ENCODE peak calls at places on chromosomes 3 and 15, in ten cellular contexts. One of them, this sample, is unnamed.

GRCh38 chr3:158057666-158058065 is 48.6 kb downstream of the SHOX2 start:
- DNase-seq in breast epithelium: no peak
- DNase-seq in Panc1: no peak
- DNase-seq in neural progenitor cell: no peak
- DNase-seq in tibial nerve: no peak
- DNase-seq in LNCaP clone FGC: no peak
- DNase-seq in AG04450: no peak
- DNase-seq in transverse colon: no peak
- DNase-seq in pancreas: no peak
- DNase-seq in brain microvascular endothelial cell: no peak
- DNase-seq in this sample: no peak

GRCh38 chr3:107928084-107928445 is 162.8 kb downstream of the CD47 start:
- DNase-seq in breast epithelium: no peak
- DNase-seq in Panc1: no peak
- DNase-seq in neural progenitor cell: no peak
- DNase-seq in tibial nerve: no peak
- DNase-seq in LNCaP clone FGC: no peak
- DNase-seq in AG04450: no peak
- DNase-seq in transverse colon: peak; percentile 8
- DNase-seq in pancreas: no peak
- DNase-seq in brain microvascular endothelial cell: peak; percentile 34
- DNase-seq in this sample: peak; percentile 17

GRCh38 chr3:17181413-17181907 is 296.7 kb downstream of the PLCL2 start:
- DNase-seq in breast epithelium: no peak
- DNase-seq in Panc1: no peak
- DNase-seq in neural progenitor cell: no peak
- DNase-seq in tibial nerve: no peak
- DNase-seq in LNCaP clone FGC: no peak
- DNase-seq in AG04450: no peak
- DNase-seq in transverse colon: no peak
- DNase-seq in pancreas: no peak
- DNase-seq in brain microvascular endothelial cell: no peak
- DNase-seq in this sample: no peak

GRCh38 chr3:37291275-37291700 is 116.9 kb upstream of the LRRFIP2 start:
- DNase-seq in breast epithelium: no peak
- DNase-seq in Panc1: peak; percentile 22
- DNase-seq in neural progenitor cell: no peak
- DNase-seq in tibial nerve: no peak
- DNase-seq in LNCaP clone FGC: no peak
- DNase-seq in AG04450: peak; percentile 56
- DNase-seq in transverse colon: no peak
- DNase-seq in pancreas: no peak
- DNase-seq in brain microvascular endothelial cell: peak; percentile 74
- DNase-seq in this sample: peak; percentile 70

GRCh38 chr15:84598993-84599392 is 1.8 kb upstream of the ZSCAN2 start:
- DNase-seq in breast epithelium: no peak
- DNase-seq in Panc1: no peak
- DNase-seq in neural progenitor cell: peak; percentile 60
- DNase-seq in tibial nerve: peak; percentile 17
- DNase-seq in LNCaP clone FGC: no peak
- DNase-seq in AG04450: peak; percentile 20
- DNase-seq in transverse colon: peak; percentile 40
- DNase-seq in pancreas: peak; percentile 35
- DNase-seq in brain microvascular endothelial cell: peak; percentile 58
- DNase-seq in this sample: no peak

GRCh38 chr3:123447416-123447748 is 1.5 kb downstream of the ADCY5 start:
- DNase-seq in breast epithelium: no peak
- DNase-seq in Panc1: no peak
- DNase-seq in neural progenitor cell: no peak
- DNase-seq in tibial nerve: no peak
- DNase-seq in LNCaP clone FGC: no peak
- DNase-seq in AG04450: no peak
- DNase-seq in transverse colon: no peak
- DNase-seq in pancreas: no peak
- DNase-seq in brain microvascular endothelial cell: no peak
- DNase-seq in this sample: no peak

GRCh38 chr15:36024066-36024465 is 478.1 kb upstream of the DPH6 start:
- DNase-seq in breast epithelium: no peak
- DNase-seq in Panc1: no peak
- DNase-seq in neural progenitor cell: no peak
- DNase-seq in tibial nerve: no peak
- DNase-seq in LNCaP clone FGC: no peak
- DNase-seq in AG04450: no peak
- DNase-seq in transverse colon: no peak
- DNase-seq in pancreas: no peak
- DNase-seq in brain microvascular endothelial cell: no peak
- DNase-seq in this sample: no peak

GRCh38 chr3:134367412-134367811 is 6.8 kb downstream of the AMOTL2 start:
- DNase-seq in breast epithelium: peak; percentile 46
- DNase-seq in Panc1: no peak
- DNase-seq in neural progenitor cell: no peak
- DNase-seq in tibial nerve: no peak
- DNase-seq in LNCaP clone FGC: no peak
- DNase-seq in AG04450: no peak
- DNase-seq in transverse colon: no peak
- DNase-seq in pancreas: no peak
- DNase-seq in brain microvascular endothelial cell: no peak
- DNase-seq in this sample: no peak

GRCh38 chr3:183161552-183162345 is 785 bp downstream of the LAMP3 start:
- DNase-seq in breast epithelium: no peak
- DNase-seq in Panc1: no peak
- DNase-seq in neural progenitor cell: peak; percentile 77
- DNase-seq in tibial nerve: no peak
- DNase-seq in LNCaP clone FGC: no peak
- DNase-seq in AG04450: no peak
- DNase-seq in transverse colon: no peak
- DNase-seq in pancreas: no peak
- DNase-seq in brain microvascular endothelial cell: no peak
- DNase-seq in this sample: no peak

GRCh38 chr3:89702404-89702803 is 595.0 kb downstream of the EPHA3 start:
- DNase-seq in breast epithelium: no peak
- DNase-seq in Panc1: no peak
- DNase-seq in neural progenitor cell: no peak
- DNase-seq in tibial nerve: no peak
- DNase-seq in LNCaP clone FGC: no peak
- DNase-seq in AG04450: no peak
- DNase-seq in transverse colon: no peak
- DNase-seq in pancreas: no peak
- DNase-seq in brain microvascular endothelial cell: no peak
- DNase-seq in this sample: no peak

GRCh38 chr3:49198161-49198560 is 26.8 kb downstream of the KLHDC8B start:
- DNase-seq in breast epithelium: no peak
- DNase-seq in Panc1: no peak
- DNase-seq in neural progenitor cell: no peak
- DNase-seq in tibial nerve: no peak
- DNase-seq in LNCaP clone FGC: no peak
- DNase-seq in AG04450: no peak
- DNase-seq in transverse colon: no peak
- DNase-seq in pancreas: no peak
- DNase-seq in brain microvascular endothelial cell: no peak
- DNase-seq in this sample: no peak

GRCh38 chr15:68578175-68578959 is 426 bp upstream of the CORO2B start:
- DNase-seq in breast epithelium: no peak
- DNase-seq in Panc1: no peak
- DNase-seq in neural progenitor cell: peak; percentile 79
- DNase-seq in tibial nerve: peak; percentile 53
- DNase-seq in LNCaP clone FGC: no peak
- DNase-seq in AG04450: no peak
- DNase-seq in transverse colon: peak; percentile 55
- DNase-seq in pancreas: peak; percentile 18
- DNase-seq in brain microvascular endothelial cell: peak; percentile 14
- DNase-seq in this sample: peak; percentile 10

GRCh38 chr3:142960322-142960850 is 3.1 kb downstream of the PAQR9 start:
- DNase-seq in breast epithelium: no peak
- DNase-seq in Panc1: no peak
- DNase-seq in neural progenitor cell: no peak
- DNase-seq in tibial nerve: no peak
- DNase-seq in LNCaP clone FGC: peak; percentile 46
- DNase-seq in AG04450: no peak
- DNase-seq in transverse colon: no peak
- DNase-seq in pancreas: no peak
- DNase-seq in brain microvascular endothelial cell: no peak
- DNase-seq in this sample: no peak

GRCh38 chr3:141454906-141455602 is 31.8 kb upstream of the RASA2 start:
- DNase-seq in breast epithelium: no peak
- DNase-seq in Panc1: peak; percentile 48
- DNase-seq in neural progenitor cell: peak; percentile 74
- DNase-seq in tibial nerve: peak; percentile 37
- DNase-seq in LNCaP clone FGC: peak; percentile 75
- DNase-seq in AG04450: no peak
- DNase-seq in transverse colon: no peak
- DNase-seq in pancreas: no peak
- DNase-seq in brain microvascular endothelial cell: peak; percentile 80
- DNase-seq in this sample: peak; percentile 62

GRCh38 chr3:107689355-107689754 is 166.6 kb downstream of the BBX start:
- DNase-seq in breast epithelium: no peak
- DNase-seq in Panc1: no peak
- DNase-seq in neural progenitor cell: no peak
- DNase-seq in tibial nerve: no peak
- DNase-seq in LNCaP clone FGC: no peak
- DNase-seq in AG04450: no peak
- DNase-seq in transverse colon: no peak
- DNase-seq in pancreas: no peak
- DNase-seq in brain microvascular endothelial cell: no peak
- DNase-seq in this sample: no peak

GRCh38 chr15:87582169-87582568 is 674.4 kb downstream of the NTRK3 start:
- DNase-seq in breast epithelium: no peak
- DNase-seq in Panc1: no peak
- DNase-seq in neural progenitor cell: no peak
- DNase-seq in tibial nerve: no peak
- DNase-seq in LNCaP clone FGC: no peak
- DNase-seq in AG04450: no peak
- DNase-seq in transverse colon: no peak
- DNase-seq in pancreas: no peak
- DNase-seq in brain microvascular endothelial cell: no peak
- DNase-seq in this sample: no peak

GRCh38 chr3:113747719-113748046 is 848 bp downstream of the ATP6V1A start:
- DNase-seq in breast epithelium: no peak
- DNase-seq in Panc1: no peak
- DNase-seq in neural progenitor cell: peak; percentile 18
- DNase-seq in tibial nerve: no peak
- DNase-seq in LNCaP clone FGC: no peak
- DNase-seq in AG04450: no peak
- DNase-seq in transverse colon: no peak
- DNase-seq in pancreas: no peak
- DNase-seq in brain microvascular endothelial cell: no peak
- DNase-seq in this sample: no peak

GRCh38 chr15:93770788-93771187 is 460.6 kb upstream of the MCTP2 start:
- DNase-seq in breast epithelium: no peak
- DNase-seq in Panc1: no peak
- DNase-seq in neural progenitor cell: no peak
- DNase-seq in tibial nerve: no peak
- DNase-seq in LNCaP clone FGC: no peak
- DNase-seq in AG04450: no peak
- DNase-seq in transverse colon: no peak
- DNase-seq in pancreas: no peak
- DNase-seq in brain microvascular endothelial cell: no peak
- DNase-seq in this sample: no peak
- H3K4me3 ChIP-seq in breast epithelium: no peak overlapping the region
- H3K4me3 ChIP-seq in Panc1: no peak overlapping the region
- H3K4me3 ChIP-seq in neural progenitor cell: no peak overlapping the region
- H3K4me3 ChIP-seq in tibial nerve: no peak overlapping the region
- H3K4me3 ChIP-seq in LNCaP clone FGC: no peak overlapping the region
- H3K4me3 ChIP-seq in AG04450: no peak overlapping the region
- H3K4me3 ChIP-seq in transverse colon: no peak overlapping the region
- H3K4me3 ChIP-seq in pancreas: no peak overlapping the region
- H3K4me3 ChIP-seq in brain microvascular endothelial cell: no peak overlapping the region
- H3K4me3 ChIP-seq in this sample: no peak overlapping the region

GRCh38 chr15:51267714-51268105 is 70.7 kb downstream of the CYP19A1 start:
- DNase-seq in breast epithelium: no peak
- DNase-seq in Panc1: no peak
- DNase-seq in neural progenitor cell: peak; percentile 37
- DNase-seq in tibial nerve: peak; percentile 19
- DNase-seq in LNCaP clone FGC: no peak
- DNase-seq in AG04450: no peak
- DNase-seq in transverse colon: no peak
- DNase-seq in pancreas: no peak
- DNase-seq in brain microvascular endothelial cell: no peak
- DNase-seq in this sample: no peak
- H3K4me3 ChIP-seq in breast epithelium: peak overlapping the region; percentile 72
- H3K4me3 ChIP-seq in Panc1: peak overlapping the region; percentile 46
- H3K4me3 ChIP-seq in neural progenitor cell: peak overlapping the region; percentile 44
- H3K4me3 ChIP-seq in tibial nerve: peak overlapping the region; percentile 45
- H3K4me3 ChIP-seq in LNCaP clone FGC: peak overlapping the region; percentile 40
- H3K4me3 ChIP-seq in AG04450: peak overlapping the region; percentile 57
- H3K4me3 ChIP-seq in transverse colon: peak overlapping the region; percentile 34
- H3K4me3 ChIP-seq in pancreas: peak overlapping the region; percentile 47
- H3K4me3 ChIP-seq in brain microvascular endothelial cell: peak overlapping the region; percentile 55
- H3K4me3 ChIP-seq in this sample: peak overlapping the region; percentile 43

GRCh38 chr15:62164500-62165028 is 521 bp downstream of the C2CD4B start:
- DNase-seq in breast epithelium: no peak
- DNase-seq in Panc1: no peak
- DNase-seq in neural progenitor cell: peak; percentile 77
- DNase-seq in tibial nerve: no peak
- DNase-seq in LNCaP clone FGC: no peak
- DNase-seq in AG04450: no peak
- DNase-seq in transverse colon: peak; percentile 15
- DNase-seq in pancreas: no peak
- DNase-seq in brain microvascular endothelial cell: no peak
- DNase-seq in this sample: no peak
- H3K4me3 ChIP-seq in breast epithelium: peak overlapping the region; percentile 69
- H3K4me3 ChIP-seq in Panc1: peak overlapping the region; percentile 38
- H3K4me3 ChIP-seq in neural progenitor cell: peak overlapping the region; percentile 53
- H3K4me3 ChIP-seq in tibial nerve: peak overlapping the region; percentile 15
- H3K4me3 ChIP-seq in LNCaP clone FGC: no peak overlapping the region
- H3K4me3 ChIP-seq in AG04450: no peak overlapping the region
- H3K4me3 ChIP-seq in transverse colon: peak overlapping the region; percentile 38
- H3K4me3 ChIP-seq in pancreas: peak overlapping the region; percentile 71
- H3K4me3 ChIP-seq in brain microvascular endothelial cell: peak overlapping the region; percentile 16
- H3K4me3 ChIP-seq in this sample: no peak overlapping the region

GRCh38 chr3:45168451-45168850 is 22.3 kb upstream of the CDCP1 start:
- DNase-seq in breast epithelium: no peak
- DNase-seq in Panc1: no peak
- DNase-seq in neural progenitor cell: no peak
- DNase-seq in tibial nerve: no peak
- DNase-seq in LNCaP clone FGC: no peak
- DNase-seq in AG04450: no peak
- DNase-seq in transverse colon: no peak
- DNase-seq in pancreas: no peak
- DNase-seq in brain microvascular endothelial cell: no peak
- DNase-seq in this sample: no peak

GRCh38 chr3:45170071-45170470 is 23.9 kb upstream of the CDCP1 start:
- DNase-seq in breast epithelium: no peak
- DNase-seq in Panc1: no peak
- DNase-seq in neural progenitor cell: no peak
- DNase-seq in tibial nerve: no peak
- DNase-seq in LNCaP clone FGC: no peak
- DNase-seq in AG04450: no peak
- DNase-seq in transverse colon: peak; percentile 50
- DNase-seq in pancreas: no peak
- DNase-seq in brain microvascular endothelial cell: no peak
- DNase-seq in this sample: no peak

GRCh38 chr3:45165497-45166282 is 19.5 kb upstream of the CDCP1 start:
- DNase-seq in breast epithelium: no peak
- DNase-seq in Panc1: no peak
- DNase-seq in neural progenitor cell: no peak
- DNase-seq in tibial nerve: no peak
- DNase-seq in LNCaP clone FGC: no peak
- DNase-seq in AG04450: no peak
- DNase-seq in transverse colon: no peak
- DNase-seq in pancreas: no peak
- DNase-seq in brain microvascular endothelial cell: no peak
- DNase-seq in this sample: no peak

GRCh38 chr3:45166283-45166879 is 20.2 kb upstream of the CDCP1 start:
- DNase-seq in breast epithelium: no peak
- DNase-seq in Panc1: no peak
- DNase-seq in neural progenitor cell: no peak
- DNase-seq in tibial nerve: no peak
- DNase-seq in LNCaP clone FGC: no peak
- DNase-seq in AG04450: no peak
- DNase-seq in transverse colon: no peak
- DNase-seq in pancreas: no peak
- DNase-seq in brain microvascular endothelial cell: no peak
- DNase-seq in this sample: no peak

GRCh38 chr3:45167011-45167911 is 21.1 kb upstream of the CDCP1 start:
- DNase-seq in breast epithelium: peak; percentile 96
- DNase-seq in Panc1: peak; percentile 81
- DNase-seq in neural progenitor cell: peak; percentile 82
- DNase-seq in tibial nerve: peak; percentile 49
- DNase-seq in LNCaP clone FGC: peak; percentile 67
- DNase-seq in AG04450: peak; percentile 72
- DNase-seq in transverse colon: peak; percentile 92
- DNase-seq in pancreas: peak; percentile 95
- DNase-seq in brain microvascular endothelial cell: peak; percentile 89
- DNase-seq in this sample: peak; percentile 79
- H3K4me3 ChIP-seq in breast epithelium: no peak overlapping the region
- H3K4me3 ChIP-seq in Panc1: peak overlapping the region; percentile 27
- H3K4me3 ChIP-seq in neural progenitor cell: no peak overlapping the region
- H3K4me3 ChIP-seq in tibial nerve: no peak overlapping the region
- H3K4me3 ChIP-seq in LNCaP clone FGC: no peak overlapping the region
- H3K4me3 ChIP-seq in AG04450: peak overlapping the region; percentile 29
- H3K4me3 ChIP-seq in transverse colon: no peak overlapping the region
- H3K4me3 ChIP-seq in pancreas: no peak overlapping the region
- H3K4me3 ChIP-seq in brain microvascular endothelial cell: peak overlapping the region; percentile 35
- H3K4me3 ChIP-seq in this sample: no peak overlapping the region

This sample was measured in AG09309.